ENCODE peak calls at places on chromosomes 11 and 22, in four cellular contexts. Q, Y, W and P are unnamed samples.

GRCh38 chr11:116454020-116454645 is 318.7 kb downstream of the BUD13 start:
- DNase-seq in Q (peak), Y (no peak), W (peak), P (peak)

GRCh38 chr11:77141034-77141433 is 13.0 kb downstream of the MYO7A start:
- DNase-seq in Q (peak), Y (no peak), W (peak), P (no peak)

GRCh38 chr11:132588366-132588765 is 943.9 kb downstream of the OPCML start:
- DNase-seq in Q (no peak), Y (no peak), W (no peak), P (no peak)

GRCh38 chr11:32090774-32091370 is at the start of gene RCN1:
- DNase-seq in Q (peak), Y (peak), W (peak), P (peak)

GRCh38 chr11:45102361-45102809 is 44.1 kb upstream of the PRDM11 start:
- DNase-seq in Q (no peak), Y (no peak), W (peak), P (no peak)

GRCh38 chr11:18230859-18231258 is 5.7 kb downstream of the SAA4 start:
- DNase-seq in Q (no peak), Y (no peak), W (no peak), P (no peak)

GRCh38 chr11:10379433-10379832 is 74.6 kb downstream of the ADM start:
- DNase-seq in Q (peak), Y (no peak), W (peak), P (no peak)

GRCh38 chr11:32891657-32892354 is 805 bp upstream of the QSER1 start:
- DNase-seq in Q (peak), Y (no peak), W (peak), P (no peak)

GRCh38 chr22:39181356-39181755 is 28.9 kb upstream of the CBX7 start:
- DNase-seq in Q (no peak), Y (no peak), W (no peak), P (no peak)

GRCh38 chr22:50691521-50691920 is 18.9 kb downstream of the SHANK3 start:
- DNase-seq in Q (peak), Y (peak), W (peak), P (no peak)

GRCh38 chr22:36922097-36922608 is 8.7 kb downstream of the CSF2RB start:
- DNase-seq in Q (no peak), Y (no peak), W (peak), P (peak)

GRCh38 chr11:118552341-118552740 is 13.4 kb downstream of the IFT46 start:
- DNase-seq in Q (no peak), Y (no peak), W (no peak), P (peak)

GRCh38 chr11:96322775-96323642 is 20.0 kb downstream of the MAML2 start:
- DNase-seq in Q (no peak), Y (no peak), W (no peak), P (no peak)

GRCh38 chr11:12756101-12756500 is 81.9 kb downstream of the TEAD1 start:
- DNase-seq in Q (no peak), Y (no peak), W (no peak), P (no peak)

GRCh38 chr22:50568626-50569025 is 5.9 kb upstream of the SYCE3 start:
- DNase-seq in Q (no peak), Y (no peak), W (no peak), P (no peak)

GRCh38 chr11:92240946-92241345 is 16.3 kb downstream of the FAT3 start:
- DNase-seq in Q (no peak), Y (no peak), W (no peak), P (no peak)

GRCh38 chr11:62917906-62918502 is 3.2 kb downstream of the CHRM1 start:
- DNase-seq in Q (no peak), Y (no peak), W (no peak), P (no peak)

GRCh38 chr11:49505231-49505630 is 296.8 kb upstream of the FOLH1 start:
- DNase-seq in Q (no peak), Y (no peak), W (no peak), P (no peak)

GRCh38 chr11:66847461-66848232 is 4.4 kb downstream of the RCE1 start:
- DNase-seq in Q (no peak), Y (no peak), W (no peak), P (no peak)

GRCh38 chr11:45037425-45038005 is 86.8 kb upstream of the TP53I11 start:
- DNase-seq in Q (no peak), Y (no peak), W (no peak), P (no peak)

GRCh38 chr11:70595016-70595415 is 196.7 kb downstream of the CTTN start:
- DNase-seq in Q (no peak), Y (no peak), W (no peak), P (no peak)

GRCh38 chr11:26410967-26411366 is 79.0 kb downstream of the ANO3 start:
- DNase-seq in Q (no peak), Y (no peak), W (no peak), P (no peak)

GRCh38 chr11:34585870-34586654 is 34.8 kb upstream of the EHF start:
- DNase-seq in Q (peak), Y (no peak), W (peak), P (no peak)

DNA sequence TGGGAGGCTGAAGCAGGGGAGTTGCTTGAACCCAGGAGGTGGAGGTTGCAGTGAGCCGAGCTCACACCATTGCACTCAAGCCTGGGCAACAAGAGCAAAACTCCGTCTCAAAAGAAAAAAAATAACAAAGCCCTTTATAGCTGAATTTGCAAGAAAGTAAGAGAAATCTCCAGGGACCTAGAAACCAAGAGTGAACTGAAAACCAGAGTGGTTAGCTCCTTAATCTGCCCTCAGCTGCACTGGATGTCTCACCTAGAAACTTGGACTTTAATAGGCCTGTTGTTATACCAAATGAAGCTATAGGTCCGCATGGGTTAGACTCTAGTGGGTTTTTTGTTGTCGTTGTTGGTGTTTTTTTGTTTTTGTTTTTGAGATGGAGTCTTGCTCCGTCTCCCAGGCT is 4.1 kb downstream of the NEU3 start:
- DNase-seq in Q (no peak), Y (no peak), W (no peak), P (no peak)
- H3K4me3 ChIP-seq in Q (no peak), Y (no peak), W (no peak), P (no peak)

DNA sequence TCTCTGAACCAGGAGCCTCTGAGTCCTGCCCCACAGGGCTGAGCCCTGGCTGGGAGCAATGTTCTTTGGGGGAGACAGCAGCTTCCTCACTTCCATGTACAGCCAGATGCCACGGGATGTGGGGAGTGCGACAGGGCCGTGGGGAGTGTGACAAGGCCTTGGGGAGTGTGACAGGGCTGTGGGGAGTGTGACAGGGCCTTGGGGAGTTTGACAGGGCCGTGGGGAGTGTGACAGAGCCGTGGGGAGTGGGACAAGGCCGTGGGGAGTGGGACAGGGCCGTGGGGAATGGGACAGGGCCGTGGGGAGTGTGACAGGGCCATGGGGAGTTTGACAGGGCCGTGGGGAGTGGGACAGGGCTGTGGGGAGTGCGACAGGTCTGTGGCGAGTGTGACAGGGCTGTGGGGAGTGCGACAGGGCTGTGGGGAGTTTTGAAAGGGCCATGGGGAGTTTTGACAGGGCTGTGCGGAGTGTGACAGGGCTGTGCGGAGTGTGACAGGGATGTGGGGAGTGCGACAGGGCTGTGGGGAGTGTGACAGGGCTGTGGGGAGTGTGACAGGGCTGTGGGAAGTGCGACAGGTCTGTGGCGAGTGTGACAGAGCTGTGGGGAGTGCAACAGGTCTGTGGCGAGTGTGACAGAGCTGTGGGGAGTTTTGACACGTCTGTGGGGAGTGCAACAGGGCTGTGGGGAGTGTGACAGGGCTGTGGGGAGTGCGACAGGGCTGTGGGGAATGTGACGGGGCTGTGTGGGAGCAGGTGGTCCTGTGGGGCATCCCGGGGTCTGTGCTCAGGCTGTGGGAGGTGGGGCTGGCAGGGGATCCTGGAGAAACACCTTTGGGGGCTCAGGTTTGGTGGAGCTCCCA is 6.6 kb upstream of the KRTAP5-6 start:
- DNase-seq in Q (no peak), Y (no peak), W (no peak), P (no peak)
- H3K4me3 ChIP-seq in Q (no peak), Y (no peak), W (no peak), P (no peak)

DNA sequence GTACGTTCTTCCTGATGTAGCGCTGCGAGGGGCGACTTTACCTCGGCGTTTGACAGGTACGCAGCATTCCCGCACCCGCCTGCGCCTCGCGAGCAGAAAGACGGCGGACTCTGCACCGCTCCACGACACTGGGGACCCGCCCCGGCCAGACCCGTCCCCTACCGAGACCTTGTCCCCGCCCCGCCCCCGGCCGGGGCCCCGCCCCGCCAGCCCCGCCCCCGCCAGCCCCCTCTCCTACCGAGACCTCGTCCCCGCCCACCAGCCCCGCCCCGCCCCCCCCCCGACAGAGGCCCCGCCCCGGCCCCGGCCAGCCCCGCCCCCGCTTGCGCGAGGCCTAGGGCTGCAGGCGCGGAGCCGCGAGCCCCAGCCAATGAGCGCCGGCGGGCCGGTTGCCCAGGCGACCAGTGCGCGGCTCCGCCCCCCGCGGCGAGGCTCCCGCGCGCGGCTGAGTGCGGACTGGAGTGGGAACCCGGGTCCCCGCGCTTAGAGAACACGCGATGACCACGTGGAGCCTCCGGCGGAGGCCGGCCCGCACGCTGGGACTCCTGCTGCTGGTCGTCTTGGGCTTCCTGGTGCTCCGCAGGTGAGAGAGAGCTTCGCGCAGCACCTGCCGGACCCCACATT is at the start of gene GLB1L2:
- DNase-seq in Q (peak), Y (peak), W (peak), P (peak)
- H3K4me3 ChIP-seq in Q (peak), Y (peak), W (peak), P (peak)

GRCh38 chr22:22071455-22071854 is 88.9 kb upstream of the TOP3B start:
- DNase-seq in Q (no peak), Y (no peak), W (no peak), P (no peak)
- H3K4me3 ChIP-seq in Q (no peak), Y (no peak), W (no peak), P (no peak)